ENCODE peak calls at places on chromosomes 6 and 20, in nine cellular contexts. G is DND-41, R is endodermal cell, C is fibroblast of the aortic adventitia, J is Calu3, V is WERI-Rb-1, A is prostate gland, Z is epithelial cell of esophagus, X is BJ. F is an unnamed sample.

GRCh38 chr6:39791311-39791710 is 865 bp upstream of the DAAM2 start:
- DNase-seq in A (no peak), R (peak; percentile 61), V (peak; percentile 60), X (no peak), J (no peak), C (no peak), G (no peak), Z (no peak), F (no peak)

GRCh38 chr20:38338849-38339520 is 7.3 kb upstream of the LBP start:
- DNase-seq in R (peak; percentile 85), J (peak; percentile 57), C (no peak), A (no peak), X (no peak), Z (peak; percentile 55), V (peak; percentile 64), G (no peak), F (no peak)

GRCh38 chr6:160950507-160950906 is 41.1 kb upstream of the MAP3K4 start:
- DNase-seq in C (peak; percentile 41), X (no peak), V (no peak), G (no peak), A (peak; percentile 67), Z (peak; percentile 97), J (peak; percentile 27), R (no peak), F (no peak)

GRCh38 chr6:33707771-33708170 is 3.7 kb downstream of the UQCC2 start:
- DNase-seq in R (no peak), V (no peak), J (no peak), C (no peak), Z (no peak), A (no peak), X (no peak), G (no peak), F (no peak)

GRCh38 chr6:32240686-32241085 is 16.8 kb upstream of the NOTCH4 start:
- DNase-seq in J (no peak), R (no peak), V (no peak), G (no peak), Z (no peak), X (no peak), C (no peak), A (no peak), F (no peak)

GRCh38 chr6:81999826-82000225 is 247.3 kb upstream of the TENT5A start:
- DNase-seq in R (no peak), G (no peak), X (no peak), J (no peak), V (no peak), A (no peak), Z (no peak), C (peak; percentile 61), F (no peak)

GRCh38 chr6:83594936-83595335 is 82.6 kb downstream of the PRSS35 start:
- DNase-seq in Z (no peak), G (no peak), X (no peak), V (no peak), C (no peak), A (no peak), R (no peak), J (no peak), F (no peak)

GRCh38 chr6:125748534-125749111 is 809 bp upstream of the HEY2 start:
- DNase-seq in R (no peak), V (no peak), J (no peak), X (no peak), Z (peak; percentile 27), C (peak; percentile 26), A (peak; percentile 7), G (no peak), F (no peak)

GRCh38 chr6:109816452-109817374 is 125.6 kb downstream of the FIG4 start:
- DNase-seq in Z (no peak), R (no peak), V (no peak), J (no peak), C (no peak), X (no peak), G (no peak), A (peak; percentile 14), F (no peak)

GRCh38 chr6:1815827-1816452 is 206.2 kb downstream of the FOXC1 start:
- DNase-seq in C (no peak), R (peak; percentile 71), A (no peak), X (no peak), G (no peak), Z (no peak), V (no peak), J (no peak), F (no peak)

GRCh38 chr6:53877151-53877550 is 82.3 kb downstream of the LRRC1 start:
- DNase-seq in Z (no peak), G (no peak), R (no peak), C (no peak), A (no peak), J (no peak), X (no peak), V (no peak), F (no peak)

GRCh38 chr20:50713677-50714101 is 17.7 kb upstream of the PARD6B start:
- DNase-seq in X (no peak), G (no peak), R (peak; percentile 87), C (peak; percentile 75), J (peak; percentile 59), Z (peak; percentile 34), V (peak; percentile 33), A (no peak), F (no peak)

GRCh38 chr20:41174782-41175181 is 37.4 kb downstream of the PLCG1 start:
- DNase-seq in Z (no peak), X (no peak), A (peak; percentile 3), C (no peak), G (no peak), R (peak; percentile 42), V (peak; percentile 2), J (no peak), F (no peak)

GRCh38 chr6:132362318-132363185 is 38.7 kb downstream of the MOXD1 start:
- DNase-seq in R (no peak), C (peak; percentile 39), G (no peak), X (no peak), J (no peak), A (no peak), Z (peak; percentile 67), V (peak; percentile 32), F (no peak)

GRCh38 chr20:23361108-23361650 is 803 bp upstream of the GZF1 start:
- DNase-seq in G (no peak), Z (peak; percentile 38), R (no peak), C (peak; percentile 49), X (no peak), V (no peak), A (no peak), J (no peak), F (no peak)

GRCh38 chr20:48393311-48393685 is 434.5 kb downstream of the PREX1 start:
- DNase-seq in V (no peak), G (no peak), X (no peak), Z (no peak), J (no peak), C (no peak), A (no peak), R (no peak), F (no peak)

GRCh38 chr6:19303381-19303780 is 533.8 kb upstream of the ID4 start:
- DNase-seq in C (peak; percentile 42), G (no peak), V (no peak), A (peak; percentile 53), R (no peak), Z (no peak), J (no peak), X (no peak), F (no peak)

DNA sequence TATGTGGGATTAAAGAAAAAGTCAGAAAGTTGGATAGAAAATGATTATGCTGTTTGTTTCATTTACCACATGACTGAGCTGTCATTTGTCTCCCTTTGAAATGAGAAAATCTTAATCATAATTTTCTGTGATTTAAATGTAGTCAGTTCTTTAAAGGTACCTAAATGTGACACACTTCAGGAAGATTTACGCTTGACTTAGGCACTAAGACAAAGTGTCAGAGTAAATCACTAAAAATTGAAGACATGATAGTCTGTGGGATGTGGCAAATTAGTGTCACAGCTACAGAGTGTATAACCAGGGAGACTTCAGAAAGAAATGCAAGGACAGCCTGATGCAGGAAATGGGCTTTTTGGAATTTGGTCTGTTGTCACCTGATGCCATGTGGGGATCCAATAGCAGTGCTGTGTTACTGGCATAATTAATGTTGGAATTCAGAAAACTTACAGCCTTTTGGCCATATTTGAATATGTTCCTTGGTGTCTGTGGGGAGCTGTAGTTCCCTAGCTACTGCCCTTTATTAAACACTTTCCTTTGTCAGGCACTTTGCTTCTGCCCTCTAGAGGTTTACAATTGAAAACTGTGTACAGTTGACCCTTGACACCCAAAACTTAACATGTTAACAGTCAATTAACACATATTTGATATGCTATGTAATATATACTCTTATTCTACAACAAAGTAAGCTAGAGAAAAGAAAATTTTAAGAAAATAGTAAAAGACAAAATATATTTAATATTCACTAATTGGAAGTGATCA is 493.8 kb downstream of the UTRN start:
- DNase-seq in J (no peak), X (no peak), G (no peak), R (no peak), A (no peak), C (no peak), Z (peak; percentile 13), V (no peak), F (no peak)
- TF ChIP-seq CTCF in J (no peak), X (no peak), G (peak; percentile 34), R (peak; percentile 65), A (no peak), C (no peak), Z (peak; percentile 25), V (peak; percentile 7), F (no peak)

GRCh38 chr6:106290954-106291353 is 34.6 kb downstream of the ATG5 start:
- DNase-seq in C (no peak), G (no peak), A (no peak), Z (no peak), V (no peak), J (no peak), X (no peak), R (no peak), F (no peak)
- TF ChIP-seq CTCF in C (no peak), G (no peak), A (no peak), Z (no peak), V (no peak), J (no peak), X (no peak), R (no peak), F (no peak)

DNA sequence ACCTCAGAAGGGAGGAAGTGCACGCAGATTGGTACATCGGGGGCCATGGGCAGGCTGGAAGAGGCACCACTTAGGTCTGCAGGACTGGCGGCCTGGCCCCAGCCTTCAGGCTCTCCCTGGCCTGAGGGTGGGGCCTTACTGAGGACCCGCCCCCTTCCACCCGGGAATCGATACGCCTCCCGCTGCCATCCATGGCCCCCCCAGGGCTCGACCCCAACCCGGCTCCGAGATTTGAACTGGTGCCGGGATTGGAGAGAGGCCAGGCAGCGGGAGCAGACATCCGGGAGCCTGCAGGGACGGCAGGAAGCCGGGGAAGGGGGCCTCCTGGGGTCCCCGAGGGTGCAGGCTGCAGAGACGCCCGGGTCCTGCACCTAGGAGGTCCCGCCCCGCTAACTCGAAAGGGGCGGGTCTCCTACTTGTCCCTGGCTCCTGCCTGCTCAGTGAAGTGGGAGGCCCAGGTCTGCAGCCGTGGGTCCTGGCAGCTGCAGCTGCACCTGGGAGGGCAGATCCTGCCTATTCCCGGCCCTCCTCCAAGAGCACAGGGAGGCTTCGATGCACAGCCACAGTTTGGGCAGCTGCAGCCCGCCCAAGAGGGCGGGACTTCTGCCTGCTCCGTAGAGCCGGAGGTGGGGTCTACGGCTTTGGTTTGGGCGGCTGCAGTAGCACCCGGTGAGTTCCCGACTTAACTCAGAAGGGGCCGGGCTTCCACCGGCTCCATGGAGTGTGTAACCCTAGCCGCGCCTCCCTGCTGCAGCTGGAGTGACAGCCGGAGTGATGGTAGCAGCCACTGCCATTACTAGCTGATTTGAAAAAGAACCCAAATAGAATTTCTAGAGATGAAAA is 35.2 kb upstream of the TBC1D22B start:
- DNase-seq in V (peak; percentile 98), J (peak; percentile 93), R (peak; percentile 98), G (peak; percentile 93), Z (peak; percentile 94), C (peak; percentile 60), A (peak; percentile 84), X (peak; percentile 38), F (peak; percentile 27)
- TF ChIP-seq CTCF in V (no peak), J (no peak), R (no peak), G (peak; percentile 15), Z (no peak), C (no peak), A (no peak), X (no peak), F (no peak)

GRCh38 chr6:41427642-41428401 is 92.4 kb downstream of the NCR2 start:
- DNase-seq in G (no peak), C (no peak), R (peak; percentile 84), Z (peak; percentile 25), A (peak; percentile 61), J (peak; percentile 94), V (no peak), X (no peak), F (no peak)
- TF ChIP-seq CTCF in G (no peak), C (no peak), R (peak; percentile 33), Z (no peak), A (peak; percentile 51), J (no peak), V (peak; percentile 10), X (no peak), F (no peak)

F was measured in AG09309.